ENCODE peak calls at places on chromosomes 3 and 15, in seven cellular contexts. One of them, this sample, is unnamed.

GRCh38 chr3:152910211-152910610 is 75.3 kb downstream of the P2RY1 start:
- DNase-seq in coronary artery: no peak
- DNase-seq in testis: peak
- DNase-seq in substantia nigra: no peak
- DNase-seq in right cardiac atrium: no peak
- DNase-seq in tibial nerve: no peak
- DNase-seq in upper lobe of left lung: no peak
- DNase-seq in this sample: no peak

GRCh38 chr3:120092444-120092843 is 1.8 kb downstream of the GSK3B start:
- DNase-seq in right cardiac atrium: no peak
- DNase-seq in upper lobe of left lung: no peak
- DNase-seq in testis: no peak
- DNase-seq in coronary artery: no peak
- DNase-seq in substantia nigra: no peak
- DNase-seq in tibial nerve: no peak
- DNase-seq in this sample: no peak

GRCh38 chr15:31212956-31213694 is 111.6 kb upstream of the TRPM1 start:
- DNase-seq in coronary artery: no peak
- DNase-seq in upper lobe of left lung: no peak
- DNase-seq in tibial nerve: no peak
- DNase-seq in testis: no peak
- DNase-seq in right cardiac atrium: no peak
- DNase-seq in substantia nigra: no peak
- DNase-seq in this sample: no peak

GRCh38 chr15:60017538-60018199 is 13.6 kb downstream of the FOXB1 start:
- DNase-seq in testis: no peak
- DNase-seq in substantia nigra: no peak
- DNase-seq in right cardiac atrium: no peak
- DNase-seq in tibial nerve: no peak
- DNase-seq in coronary artery: no peak
- DNase-seq in upper lobe of left lung: no peak
- DNase-seq in this sample: no peak

GRCh38 chr3:53113293-53114010 is 16.8 kb downstream of the RFT1 start:
- DNase-seq in substantia nigra: no peak
- DNase-seq in upper lobe of left lung: no peak
- DNase-seq in right cardiac atrium: peak
- DNase-seq in testis: peak
- DNase-seq in coronary artery: no peak
- DNase-seq in tibial nerve: no peak
- DNase-seq in this sample: no peak

GRCh38 chr3:23324745-23325144 is 121.6 kb downstream of the UBE2E2 start:
- DNase-seq in upper lobe of left lung: no peak
- DNase-seq in coronary artery: no peak
- DNase-seq in testis: no peak
- DNase-seq in substantia nigra: no peak
- DNase-seq in right cardiac atrium: no peak
- DNase-seq in tibial nerve: no peak
- DNase-seq in this sample: no peak

GRCh38 chr3:167978071-167978470 is 117.7 kb downstream of the GOLIM4 start:
- DNase-seq in testis: no peak
- DNase-seq in upper lobe of left lung: no peak
- DNase-seq in right cardiac atrium: no peak
- DNase-seq in coronary artery: no peak
- DNase-seq in tibial nerve: no peak
- DNase-seq in substantia nigra: no peak
- DNase-seq in this sample: no peak

GRCh38 chr15:41661529-41662225 is 1.5 kb downstream of the MGA start:
- DNase-seq in tibial nerve: peak
- DNase-seq in upper lobe of left lung: peak
- DNase-seq in coronary artery: peak
- DNase-seq in testis: peak
- DNase-seq in right cardiac atrium: peak
- DNase-seq in substantia nigra: peak
- DNase-seq in this sample: peak

GRCh38 chr3:115357456-115357855 is 210.4 kb upstream of the ZBTB20 start:
- DNase-seq in coronary artery: no peak
- DNase-seq in right cardiac atrium: no peak
- DNase-seq in upper lobe of left lung: no peak
- DNase-seq in tibial nerve: no peak
- DNase-seq in substantia nigra: no peak
- DNase-seq in testis: no peak
- DNase-seq in this sample: no peak

GRCh38 chr3:88188436-88188835 is 38.7 kb downstream of the C3orf38 start:
- DNase-seq in right cardiac atrium: peak
- DNase-seq in upper lobe of left lung: no peak
- DNase-seq in testis: no peak
- DNase-seq in substantia nigra: peak
- DNase-seq in coronary artery: no peak
- DNase-seq in tibial nerve: no peak
- DNase-seq in this sample: no peak

GRCh38 chr3:185381321-185381720 is 18.4 kb downstream of the MAP3K13 start:
- DNase-seq in testis: no peak
- DNase-seq in tibial nerve: no peak
- DNase-seq in right cardiac atrium: no peak
- DNase-seq in upper lobe of left lung: no peak
- DNase-seq in substantia nigra: no peak
- DNase-seq in coronary artery: no peak
- DNase-seq in this sample: no peak

GRCh38 chr15:43520138-43520537 is 2.7 kb downstream of the MAP1A start:
- DNase-seq in upper lobe of left lung: no peak
- DNase-seq in substantia nigra: no peak
- DNase-seq in tibial nerve: no peak
- DNase-seq in testis: no peak
- DNase-seq in coronary artery: no peak
- DNase-seq in right cardiac atrium: no peak
- DNase-seq in this sample: no peak

GRCh38 chr3:107506458-107506857 is 16.3 kb upstream of the BBX start:
- DNase-seq in tibial nerve: no peak
- DNase-seq in coronary artery: no peak
- DNase-seq in testis: no peak
- DNase-seq in upper lobe of left lung: no peak
- DNase-seq in substantia nigra: no peak
- DNase-seq in right cardiac atrium: no peak
- DNase-seq in this sample: no peak

GRCh38 chr3:5186854-5187151 is 704 bp upstream of the EDEM1 start:
- DNase-seq in right cardiac atrium: no peak
- DNase-seq in substantia nigra: no peak
- DNase-seq in upper lobe of left lung: no peak
- DNase-seq in coronary artery: no peak
- DNase-seq in testis: peak
- DNase-seq in tibial nerve: no peak
- DNase-seq in this sample: no peak

GRCh38 chr3:125080077-125080476 is 24.3 kb upstream of the HEG1 start:
- DNase-seq in testis: no peak
- DNase-seq in coronary artery: no peak
- DNase-seq in upper lobe of left lung: no peak
- DNase-seq in substantia nigra: no peak
- DNase-seq in right cardiac atrium: no peak
- DNase-seq in tibial nerve: no peak
- DNase-seq in this sample: no peak

GRCh38 chr3:97872209-97873042 is 50.6 kb downstream of the CRYBG3 start:
- DNase-seq in right cardiac atrium: no peak
- DNase-seq in upper lobe of left lung: no peak
- DNase-seq in testis: no peak
- DNase-seq in coronary artery: no peak
- DNase-seq in substantia nigra: no peak
- DNase-seq in tibial nerve: no peak
- DNase-seq in this sample: no peak

GRCh38 chr15:29849716-29850115 is 27.4 kb upstream of the TJP1 start:
- DNase-seq in upper lobe of left lung: no peak
- DNase-seq in tibial nerve: no peak
- DNase-seq in substantia nigra: no peak
- DNase-seq in right cardiac atrium: no peak
- DNase-seq in testis: no peak
- DNase-seq in coronary artery: no peak
- DNase-seq in this sample: no peak

GRCh38 chr15:64749999-64750657 is 25.3 kb downstream of the RBPMS2 start:
- DNase-seq in tibial nerve: no peak
- DNase-seq in right cardiac atrium: peak
- DNase-seq in coronary artery: no peak
- DNase-seq in substantia nigra: no peak
- DNase-seq in upper lobe of left lung: no peak
- DNase-seq in testis: no peak
- DNase-seq in this sample: no peak

GRCh38 chr3:10941972-10942371 is 50.6 kb upstream of the SLC6A1 start:
- DNase-seq in upper lobe of left lung: no peak
- DNase-seq in substantia nigra: no peak
- DNase-seq in testis: no peak
- DNase-seq in right cardiac atrium: no peak
- DNase-seq in coronary artery: no peak
- DNase-seq in tibial nerve: no peak
- DNase-seq in this sample: no peak

GRCh38 chr3:41190509-41191284 is 8.6 kb upstream of the CTNNB1 start:
- DNase-seq in tibial nerve: no peak
- DNase-seq in coronary artery: no peak
- DNase-seq in upper lobe of left lung: no peak
- DNase-seq in substantia nigra: no peak
- DNase-seq in testis: no peak
- DNase-seq in right cardiac atrium: no peak
- DNase-seq in this sample: no peak

GRCh38 chr3:133211449-133211848 is 173.3 kb downstream of the TMEM108 start:
- DNase-seq in substantia nigra: no peak
- DNase-seq in right cardiac atrium: no peak
- DNase-seq in tibial nerve: no peak
- DNase-seq in testis: no peak
- DNase-seq in coronary artery: no peak
- DNase-seq in upper lobe of left lung: no peak
- DNase-seq in this sample: no peak

GRCh38 chr15:77506311-77507150 is 85.8 kb downstream of the HMG20A start:
- DNase-seq in coronary artery: no peak
- DNase-seq in testis: peak
- DNase-seq in tibial nerve: peak
- DNase-seq in right cardiac atrium: peak
- DNase-seq in substantia nigra: no peak
- DNase-seq in upper lobe of left lung: peak
- DNase-seq in this sample: peak

GRCh38 chr3:144499346-144499745 is 527.7 kb downstream of the DIPK2A start:
- DNase-seq in right cardiac atrium: no peak
- DNase-seq in testis: no peak
- DNase-seq in coronary artery: no peak
- DNase-seq in tibial nerve: no peak
- DNase-seq in upper lobe of left lung: no peak
- DNase-seq in substantia nigra: no peak
- DNase-seq in this sample: no peak

GRCh38 chr3:48268381-48268935 is 27.6 kb downstream of the ZNF589 start:
- DNase-seq in substantia nigra: no peak
- DNase-seq in upper lobe of left lung: no peak
- DNase-seq in coronary artery: no peak
- DNase-seq in tibial nerve: no peak
- DNase-seq in right cardiac atrium: no peak
- DNase-seq in testis: peak
- DNase-seq in this sample: peak

GRCh38 chr15:92059036-92059970 is 205.8 kb downstream of the SLCO3A1 start:
- DNase-seq in right cardiac atrium: no peak
- DNase-seq in substantia nigra: no peak
- DNase-seq in tibial nerve: no peak
- DNase-seq in coronary artery: no peak
- DNase-seq in testis: no peak
- DNase-seq in upper lobe of left lung: no peak
- DNase-seq in this sample: no peak

GRCh38 chr3:194136519-194137313 is 768 bp downstream of the HES1 start:
- DNase-seq in coronary artery: peak
- DNase-seq in right cardiac atrium: peak
- DNase-seq in tibial nerve: peak
- DNase-seq in substantia nigra: no peak
- DNase-seq in testis: peak
- DNase-seq in upper lobe of left lung: peak
- DNase-seq in this sample: peak

GRCh38 chr3:13708301-13708700 is 159.4 kb downstream of the FBLN2 start:
- DNase-seq in right cardiac atrium: no peak
- DNase-seq in coronary artery: peak
- DNase-seq in upper lobe of left lung: peak
- DNase-seq in substantia nigra: no peak
- DNase-seq in tibial nerve: no peak
- DNase-seq in testis: peak
- DNase-seq in this sample: no peak

DNA sequence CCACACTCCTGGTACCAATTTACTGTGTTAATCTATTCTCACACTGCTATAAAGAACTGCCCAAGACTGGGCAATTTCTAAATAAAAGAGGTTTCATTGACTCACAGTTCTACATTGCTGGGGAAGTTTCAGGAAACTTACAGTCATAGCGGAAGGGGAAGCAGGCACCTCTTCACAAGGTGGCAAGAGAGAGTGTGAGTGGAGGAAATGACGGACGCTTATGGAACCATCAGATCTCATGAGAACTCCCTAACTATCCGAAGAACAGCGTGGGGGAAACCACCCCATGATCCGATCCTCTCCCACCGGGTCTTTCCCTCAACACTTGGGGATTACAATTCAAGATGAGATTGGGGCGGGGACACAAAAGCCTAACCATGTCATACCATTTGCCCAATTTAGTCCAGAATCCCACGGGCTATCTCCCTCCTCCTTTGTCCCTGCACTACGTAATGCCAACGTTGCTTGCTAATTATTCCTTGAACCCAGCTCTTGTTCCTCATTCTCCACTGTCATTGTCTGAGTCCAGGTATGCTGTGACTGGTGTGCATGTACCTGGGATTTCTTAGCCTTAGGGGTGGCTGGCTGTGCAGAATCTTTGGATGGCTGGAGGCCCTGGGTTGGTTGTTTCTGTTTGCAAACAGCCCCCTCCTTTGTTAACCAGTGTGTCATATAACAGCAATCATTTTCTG is 3.4 kb downstream of the PIGZ start:
- DNase-seq in tibial nerve: no peak
- DNase-seq in coronary artery: no peak
- DNase-seq in substantia nigra: no peak
- DNase-seq in testis: no peak
- DNase-seq in right cardiac atrium: no peak
- DNase-seq in upper lobe of left lung: no peak
- DNase-seq in this sample: peak
- H3K27ac ChIP-seq in tibial nerve: no peak
- H3K27ac ChIP-seq in coronary artery: no peak
- H3K27ac ChIP-seq in substantia nigra: no peak
- H3K27ac ChIP-seq in testis: no peak
- H3K27ac ChIP-seq in right cardiac atrium: no peak
- H3K27ac ChIP-seq in upper lobe of left lung: no peak
- H3K27ac ChIP-seq in this sample: no peak

GRCh38 chr15:96325579-96326331 is 4.7 kb upstream of the NR2F2 start:
- DNase-seq in tibial nerve: peak
- DNase-seq in right cardiac atrium: no peak
- DNase-seq in testis: no peak
- DNase-seq in coronary artery: peak
- DNase-seq in substantia nigra: no peak
- DNase-seq in upper lobe of left lung: no peak
- DNase-seq in this sample: no peak
- H3K27ac ChIP-seq in tibial nerve: peak
- H3K27ac ChIP-seq in right cardiac atrium: peak
- H3K27ac ChIP-seq in testis: peak
- H3K27ac ChIP-seq in coronary artery: peak
- H3K27ac ChIP-seq in substantia nigra: peak
- H3K27ac ChIP-seq in upper lobe of left lung: peak
- H3K27ac ChIP-seq in this sample: peak

GRCh38 chr15:63277044-63277892 is at the start of gene APH1B:
- DNase-seq in upper lobe of left lung: peak
- DNase-seq in right cardiac atrium: peak
- DNase-seq in coronary artery: peak
- DNase-seq in substantia nigra: peak
- DNase-seq in testis: peak
- DNase-seq in tibial nerve: peak
- DNase-seq in this sample: peak
- H3K27ac ChIP-seq in upper lobe of left lung: peak
- H3K27ac ChIP-seq in right cardiac atrium: peak
- H3K27ac ChIP-seq in coronary artery: peak
- H3K27ac ChIP-seq in substantia nigra: peak
- H3K27ac ChIP-seq in testis: peak
- H3K27ac ChIP-seq in tibial nerve: peak
- H3K27ac ChIP-seq in this sample: peak

GRCh38 chr3:51955175-51955892 is at the start of gene GPR62:
- DNase-seq in coronary artery: no peak
- DNase-seq in substantia nigra: peak
- DNase-seq in testis: no peak
- DNase-seq in upper lobe of left lung: no peak
- DNase-seq in right cardiac atrium: no peak
- DNase-seq in tibial nerve: no peak
- DNase-seq in this sample: no peak
- H3K27ac ChIP-seq in coronary artery: peak
- H3K27ac ChIP-seq in substantia nigra: peak
- H3K27ac ChIP-seq in testis: no peak
- H3K27ac ChIP-seq in upper lobe of left lung: peak
- H3K27ac ChIP-seq in right cardiac atrium: peak
- H3K27ac ChIP-seq in tibial nerve: peak
- H3K27ac ChIP-seq in this sample: peak